ENCODE peak calls at places on chromosome 12, in four cellular contexts. U, S, A and X are unnamed samples. For H3K27me3, the result is how much of the 10 kb centered on the place peaks cover.

GRCh38 chr12:109722753-109723109 is 9.1 kb downstream of the FAM222A start:
- DNase-seq in U (no peak), S (no peak), A (no peak), X (no peak)

GRCh38 chr12:4202482-4202881 is 71.1 kb upstream of the CCND2 start:
- DNase-seq in U (no peak), S (no peak), A (no peak), X (no peak)

GRCh38 chr12:77833329-77833728 is 2.6 kb downstream of the NAV3 start:
- DNase-seq in U (no peak), S (no peak), A (no peak), X (peak)

GRCh38 chr12:1605129-1606020 is 11.0 kb upstream of the FBXL14 start:
- DNase-seq in U (peak), S (peak), A (peak), X (peak)

GRCh38 chr12:67477682-67478265 is 170.8 kb upstream of the DYRK2 start:
- DNase-seq in U (no peak), S (no peak), A (no peak), X (no peak)

GRCh38 chr12:18837025-18837424 is 99.1 kb downstream of the CAPZA3 start:
- DNase-seq in U (no peak), S (no peak), A (peak), X (no peak)

GRCh38 chr12:92971869-92972524 is 42.9 kb upstream of the EEA1 start:
- DNase-seq in U (no peak), S (no peak), A (no peak), X (peak)

GRCh38 chr12:6476496-6476895 is 6.0 kb upstream of the VAMP1 start:
- DNase-seq in U (no peak), S (no peak), A (no peak), X (no peak)

GRCh38 chr12:103626498-103626897 is 39.4 kb downstream of the STAB2 start:
- DNase-seq in U (peak), S (peak), A (peak), X (peak)

GRCh38 chr12:63348544-63348943 is 197.5 kb upstream of the AVPR1A start:
- DNase-seq in U (no peak), S (no peak), A (no peak), X (no peak)

GRCh38 chr12:63918788-63919300 is 74.3 kb downstream of the SRGAP1 start:
- DNase-seq in U (no peak), S (no peak), A (no peak), X (peak)

DNA sequence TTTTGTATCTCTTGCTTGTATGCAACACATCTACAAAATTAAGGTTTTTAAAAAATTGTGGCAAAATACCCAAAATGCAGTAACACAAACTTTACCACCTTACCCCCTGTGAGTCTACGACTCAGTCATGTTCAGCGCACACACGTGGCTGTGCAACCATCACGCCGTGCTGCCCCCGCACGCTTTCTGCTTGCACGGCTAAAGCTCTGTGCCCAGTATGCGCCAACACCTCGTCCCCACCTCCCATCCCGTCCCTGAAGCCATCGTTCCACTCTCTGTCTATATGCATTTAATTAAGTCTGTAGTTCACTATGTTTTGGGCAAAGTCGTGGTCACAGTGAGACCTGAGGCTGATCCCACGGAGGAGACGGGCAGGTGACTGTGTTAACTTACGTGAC is 36.4 kb downstream of the FZD10 start:
- DNase-seq in U (no peak), S (no peak), A (no peak), X (no peak)
- H3K27me3 ChIP-seq in U (under half), S (under half), A (under half), X (half or more)

DNA sequence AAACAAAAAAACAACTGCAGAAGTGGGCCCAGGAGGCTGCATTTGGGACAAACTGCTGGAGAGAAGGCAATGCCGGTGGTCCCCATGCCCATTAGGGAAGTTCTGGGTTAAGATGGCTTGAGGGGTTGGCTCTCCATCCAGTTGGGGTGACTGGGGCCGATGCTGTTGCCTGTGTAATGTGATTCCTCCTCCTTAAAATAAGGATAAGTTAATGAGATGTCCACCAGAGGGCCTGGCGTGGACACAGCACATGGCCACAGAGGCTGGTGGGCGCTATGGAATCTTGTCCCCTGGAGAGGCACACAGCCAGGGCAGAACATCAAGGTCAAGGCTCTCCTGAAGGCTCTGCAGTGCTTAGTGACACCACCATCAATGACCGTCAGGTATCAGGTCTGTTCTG is 1.0 kb upstream of the TESC start:
- DNase-seq in U (no peak), S (no peak), A (peak), X (no peak)
- H3K27me3 ChIP-seq in U (half or more), S (under half), A (half or more), X (under half)

GRCh38 chr12:59268295-59268809 is 327.5 kb upstream of the SLC16A7 start:
- DNase-seq in U (no peak), S (no peak), A (no peak), X (no peak)
- H3K27me3 ChIP-seq in U (under half), S (under half), A (under half), X (under half)

GRCh38 chr12:25469861-25470260 is 83.2 kb downstream of the LMNTD1 start:
- DNase-seq in U (no peak), S (no peak), A (no peak), X (no peak)
- H3K27me3 ChIP-seq in U (under half), S (under half), A (under half), X (under half)

DNA sequence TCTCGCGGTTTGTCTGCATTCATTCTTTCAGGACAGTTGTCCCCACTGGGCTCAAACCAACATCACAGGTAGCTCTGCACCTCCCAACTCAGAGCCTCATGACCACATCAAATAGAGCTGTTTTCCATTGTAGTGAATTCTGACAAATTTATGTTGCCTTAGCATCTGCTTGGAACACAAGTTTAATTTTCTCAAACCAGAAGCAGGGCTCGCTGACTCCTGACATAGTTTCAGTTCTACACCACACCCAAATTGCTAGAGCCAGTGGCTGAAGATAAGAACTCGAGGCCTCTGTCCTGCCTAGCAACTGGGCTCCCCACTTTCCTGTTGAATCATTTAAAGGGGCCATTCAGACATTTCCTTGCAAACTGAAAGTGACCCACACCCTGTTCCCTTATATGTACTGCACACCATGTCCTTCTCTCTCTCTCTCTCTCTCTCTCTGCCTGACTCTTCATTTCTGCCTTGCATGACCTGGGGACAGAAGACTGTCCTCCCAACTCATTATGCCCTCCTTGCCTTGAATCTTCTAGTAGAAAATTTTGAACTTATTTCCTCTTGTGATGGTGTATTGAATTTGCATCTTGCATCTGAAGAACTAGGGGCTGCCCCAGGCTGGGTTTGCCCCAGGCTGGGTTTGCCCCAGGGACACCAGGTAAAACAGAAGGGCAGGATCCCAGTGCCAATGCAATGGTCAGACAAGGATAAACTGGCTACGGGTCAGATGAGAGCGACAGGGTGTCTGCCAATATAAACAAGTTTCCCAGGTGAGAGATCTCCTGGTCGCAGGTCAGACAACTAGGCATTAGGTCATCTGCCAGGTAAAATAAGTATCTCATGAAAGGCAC is 9.7 kb upstream of the WSCD2 start:
- DNase-seq in U (no peak), S (peak), A (no peak), X (no peak)
- H3K27me3 ChIP-seq in U (under half), S (under half), A (under half), X (under half)